ENCODE peak calls at places on chromosomes 5 and 9, in nine cellular contexts. G, I, X, M, B, A, J, V and H are unnamed samples.

GRCh38 chr5:101045689-101046088 is 142.6 kb upstream of the ST8SIA4 start:
- ATAC-seq in G (no peak), M (no peak), A (no peak), X (no peak), V (no peak), B (no peak), J (no peak), I (no peak), H (no peak)

GRCh38 chr9:98583417-98583816 is 125.3 kb downstream of the GABBR2 start:
- ATAC-seq in M (no peak), X (no peak), J (no peak), A (no peak), G (no peak), V (no peak), I (no peak), B (no peak), H (no peak)

GRCh38 chr5:72921103-72921502 is 34.7 kb upstream of the FCHO2 start:
- ATAC-seq in B (no peak), J (no peak), G (no peak), X (peak; percentile 35), A (no peak), V (no peak), M (no peak), I (no peak), H (no peak)

GRCh38 chr5:161155451-161155850 is 303.4 kb upstream of the ATP10B start:
- ATAC-seq in V (no peak), A (no peak), X (no peak), B (no peak), J (no peak), G (no peak), M (no peak), I (no peak), H (no peak)

GRCh38 chr5:38714703-38715355 is 131.0 kb upstream of the OSMR start:
- ATAC-seq in I (no peak), G (no peak), V (peak; percentile 71), B (peak; percentile 63), M (no peak), A (no peak), X (no peak), J (no peak), H (no peak)

GRCh38 chr5:131296213-131296672 is 32.4 kb downstream of the CDC42SE2 start:
- ATAC-seq in G (peak; percentile 62), B (no peak), I (no peak), A (no peak), V (no peak), X (no peak), J (no peak), M (peak; percentile 65), H (peak; percentile 67)

GRCh38 chr9:89749500-89750116 is 144.8 kb downstream of the GADD45G start:
- ATAC-seq in X (no peak), I (no peak), A (peak; percentile 73), B (no peak), G (no peak), V (no peak), J (no peak), M (no peak), H (no peak)

GRCh38 chr9:92618633-92619225 is 51.2 kb downstream of the IPPK start:
- ATAC-seq in M (no peak), A (peak; percentile 47), V (no peak), I (no peak), G (no peak), J (no peak), B (no peak), X (no peak), H (no peak)

GRCh38 chr9:72818377-72818776 is 134.5 kb downstream of the ALDH1A1 start:
- ATAC-seq in B (no peak), M (no peak), J (no peak), A (no peak), G (no peak), I (no peak), V (no peak), X (no peak), H (no peak)

GRCh38 chr9:129667850-129668249 is 2.4 kb downstream of the PRRX2 start:
- ATAC-seq in V (no peak), M (no peak), X (no peak), A (no peak), J (no peak), G (no peak), I (no peak), B (no peak), H (no peak)

GRCh38 chr5:8057764-8058163 is 188.8 kb downstream of the MTRR start:
- ATAC-seq in I (no peak), M (no peak), G (no peak), A (no peak), X (no peak), B (no peak), V (peak; percentile 48), J (no peak), H (no peak)

GRCh38 chr9:96116275-96117051 is 185.5 kb downstream of the HSD17B3 start:
- ATAC-seq in J (no peak), M (no peak), I (no peak), V (peak; percentile 63), A (peak; percentile 81), B (no peak), G (no peak), X (peak; percentile 43), H (no peak)

GRCh38 chr5:114148253-114148652 is 213.6 kb upstream of the KCNN2 start:
- ATAC-seq in B (no peak), X (peak; percentile 30), M (no peak), G (no peak), J (no peak), A (no peak), V (no peak), I (no peak), H (no peak)

GRCh38 chr5:149224282-149224681 is 47.4 kb upstream of the AFAP1L1 start:
- ATAC-seq in V (peak; percentile 86), X (no peak), B (no peak), I (no peak), J (no peak), A (no peak), G (no peak), M (no peak), H (no peak)

GRCh38 chr5:112642885-112643284 is 94.8 kb upstream of the APC start:
- ATAC-seq in X (no peak), M (no peak), I (no peak), A (no peak), G (no peak), B (no peak), V (peak; percentile 85), J (no peak), H (no peak)

GRCh38 chr9:85586684-85587083 is 155.1 kb downstream of the AGTPBP1 start:
- ATAC-seq in I (no peak), J (no peak), A (no peak), B (no peak), M (no peak), X (no peak), V (no peak), G (no peak), H (no peak)

GRCh38 chr9:128742401-128742800 is 18.5 kb upstream of the ZDHHC12 start:
- ATAC-seq in B (no peak), I (no peak), J (no peak), A (no peak), M (no peak), X (peak; percentile 47), G (no peak), V (no peak), H (no peak)

GRCh38 chr5:33049845-33050244 is 338.7 kb downstream of the NPR3 start:
- ATAC-seq in V (no peak), G (no peak), I (no peak), B (peak; percentile 76), J (no peak), M (no peak), X (peak; percentile 98), A (no peak), H (no peak)

GRCh38 chr9:4820172-4820571 is 27.4 kb downstream of the RCL1 start:
- ATAC-seq in I (no peak), M (no peak), V (no peak), G (no peak), J (no peak), B (no peak), X (no peak), A (peak; percentile 29), H (no peak)

GRCh38 chr9:28792736-28793135 is 1219.5 kb upstream of the C9orf72 start:
- ATAC-seq in M (no peak), V (no peak), X (no peak), B (no peak), I (no peak), A (no peak), G (no peak), J (no peak), H (no peak)

GRCh38 chr5:113321266-113321665 is 113.5 kb downstream of the TSSK1B start:
- ATAC-seq in J (no peak), X (no peak), V (peak; percentile 45), B (no peak), I (no peak), G (no peak), M (no peak), A (peak; percentile 54), H (no peak)

GRCh38 chr9:72602629-72603028 is 81.2 kb downstream of the TMC1 start:
- ATAC-seq in G (no peak), B (peak; percentile 22), A (no peak), X (no peak), I (no peak), M (no peak), V (no peak), J (no peak), H (no peak)

GRCh38 chr9:129237195-129237611 is 59.1 kb upstream of the IER5L start:
- ATAC-seq in I (peak; percentile 75), J (no peak), G (peak; percentile 80), X (peak; percentile 72), A (no peak), M (peak; percentile 59), V (peak; percentile 21), B (no peak), H (peak; percentile 83)

GRCh38 chr5:143682221-143682620 is 129.7 kb upstream of the HMHB1 start:
- ATAC-seq in I (no peak), V (peak; percentile 81), G (no peak), A (no peak), M (no peak), J (no peak), X (peak; percentile 31), B (no peak), H (no peak)

GRCh38 chr9:129486496-129487306 is 134.2 kb downstream of the C9orf50 start:
- ATAC-seq in J (no peak), I (no peak), X (no peak), A (peak; percentile 43), B (peak; percentile 55), G (no peak), V (peak; percentile 29), M (no peak), H (no peak)

GRCh38 chr5:41686191-41686590 is 175.8 kb upstream of the PLCXD3 start:
- ATAC-seq in G (no peak), I (no peak), J (no peak), X (no peak), A (no peak), B (no peak), V (no peak), M (no peak), H (no peak)

GRCh38 chr5:44875661-44876250 is 67.0 kb downstream of the MRPS30 start:
- ATAC-seq in G (peak; percentile 99), A (no peak), X (peak; percentile 94), I (peak; percentile 94), M (peak; percentile 91), B (no peak), J (peak; percentile 87), V (no peak), H (peak; percentile 94)

GRCh38 chr5:14331377-14331776 is 188.2 kb downstream of the TRIO start:
- ATAC-seq in A (peak; percentile 29), M (peak; percentile 79), X (no peak), J (peak; percentile 92), B (no peak), G (peak; percentile 80), V (no peak), I (peak; percentile 87), H (peak; percentile 35)

GRCh38 chr5:55254802-55255201 is 21.4 kb upstream of the CCNO start:
- ATAC-seq in V (no peak), B (no peak), X (no peak), A (no peak), M (no peak), J (no peak), I (no peak), G (no peak), H (no peak)

GRCh38 chr5:78467744-78468357 is 107.4 kb downstream of the SCAMP1 start:
- ATAC-seq in X (peak; percentile 58), G (no peak), A (peak; percentile 82), M (no peak), I (no peak), V (peak; percentile 65), B (no peak), J (peak; percentile 49), H (no peak)

GRCh38 chr5:150523472-150524350 is 15.8 kb downstream of the NDST1 start:
- ATAC-seq in M (peak; percentile 69), I (peak; percentile 63), B (peak; percentile 70), V (peak; percentile 51), J (peak; percentile 65), G (no peak), X (peak; percentile 81), A (peak; percentile 42), H (no peak)